ENCODE peak calls at places on chromosomes 11 and 22, in ten cellular contexts. E is cardiac muscle cell; I is mucosa of descending colon; W is neural progenitor cell; H is sigmoid colon; X is upper lobe of right lung; S is tibial artery; C is CD4-positive, CD25-positive, alpha-beta regulatory T cell; N is aorta; G is OCI-LY7. V is an unnamed sample. For H3K36me3, the result is how much of the 10 kb centered on the place peaks cover.

GRCh38 chr22:38203090-38203810 is 1.5 kb downstream of the MAFF start:
- DNase-seq in E (peak), N (peak), S (peak), I (peak), C (no peak), H (peak), W (peak), X (peak), G (peak), V (peak)

GRCh38 chr11:106088896-106089295 is 11.4 kb downstream of the AASDHPPT start:
- DNase-seq in H (no peak), W (no peak), G (no peak), N (no peak), I (no peak), C (no peak), S (no peak), E (no peak), X (no peak), V (no peak)

GRCh38 chr11:13837286-13837685 is 125.2 kb upstream of the SPON1 start:
- DNase-seq in G (no peak), S (no peak), H (no peak), E (no peak), X (no peak), I (no peak), W (no peak), C (no peak), N (no peak), V (peak)

GRCh38 chr11:723120-723883 is 17.3 kb downstream of the EPS8L2 start:
- DNase-seq in W (peak), H (no peak), N (no peak), I (no peak), X (no peak), E (peak), S (no peak), C (peak), G (peak), V (peak)

GRCh38 chr22:48574776-48575566 is 1252.7 kb downstream of the BRD1 start:
- DNase-seq in H (no peak), E (peak), I (peak), G (no peak), W (peak), N (peak), X (peak), S (no peak), C (no peak), V (peak)

GRCh38 chr11:22875869-22876473 is 15.7 kb upstream of the CCDC179 start:
- DNase-seq in X (no peak), G (peak), S (peak), I (no peak), W (peak), N (no peak), H (no peak), C (peak), E (peak), V (peak)

GRCh38 chr22:46201059-46201757 is 48.9 kb downstream of the CDPF1 start:
- DNase-seq in W (peak), I (peak), H (no peak), X (no peak), N (no peak), C (no peak), E (no peak), G (no peak), S (no peak), V (no peak)

GRCh38 chr11:18721576-18722292 is 4.3 kb downstream of the IGSF22 start:
- DNase-seq in W (peak), S (peak), C (peak), N (no peak), E (peak), G (peak), H (no peak), I (no peak), X (no peak), V (peak)

GRCh38 chr22:39688186-39688768 is 117.7 kb downstream of the CACNA1I start:
- DNase-seq in W (no peak), N (no peak), S (no peak), E (no peak), X (no peak), I (no peak), G (no peak), H (no peak), C (no peak), V (no peak)

GRCh38 chr11:106161775-106162174 is 84.3 kb downstream of the AASDHPPT start:
- DNase-seq in E (no peak), H (no peak), C (no peak), I (no peak), W (no peak), G (no peak), N (no peak), S (no peak), X (no peak), V (no peak)

GRCh38 chr11:70942593-70942992 is 309.8 kb downstream of the SHANK2 start:
- DNase-seq in E (no peak), W (no peak), I (no peak), G (peak), C (no peak), S (no peak), N (no peak), X (no peak), H (no peak), V (no peak)

GRCh38 chr11:70769106-70769505 is 370.8 kb downstream of the CTTN start:
- DNase-seq in H (no peak), E (no peak), W (no peak), G (no peak), X (no peak), N (no peak), C (no peak), S (no peak), I (no peak), V (no peak)

GRCh38 chr11:1749020-1749758 is 1.2 kb downstream of the IFITM10 start:
- DNase-seq in H (no peak), X (peak), S (peak), G (no peak), N (peak), I (no peak), W (peak), E (peak), C (no peak), V (peak)

GRCh38 chr22:48588881-48589450 is 1238.7 kb downstream of the BRD1 start:
- DNase-seq in E (no peak), S (no peak), C (no peak), X (no peak), I (peak), H (no peak), G (no peak), N (no peak), W (no peak), V (no peak)

GRCh38 chr11:63505857-63506528 is at the start of gene LGALS12:
- DNase-seq in C (no peak), H (no peak), W (no peak), X (no peak), E (peak), G (no peak), N (no peak), I (no peak), S (no peak), V (peak)

GRCh38 chr22:40404251-40405177 is 34.1 kb downstream of the SGSM3 start:
- DNase-seq in H (no peak), X (no peak), I (no peak), C (no peak), S (no peak), G (no peak), W (no peak), N (no peak), E (no peak), V (no peak)

GRCh38 chr11:3201112-3201581 is 17.5 kb downstream of the MRGPRG start:
- DNase-seq in G (no peak), X (peak), C (no peak), W (no peak), N (peak), E (no peak), H (no peak), S (peak), I (peak), V (no peak)

GRCh38 chr11:12963789-12964536 is 45.2 kb upstream of the RASSF10 start:
- DNase-seq in G (peak), W (peak), I (peak), C (peak), N (peak), X (peak), E (peak), S (peak), H (peak), V (peak)

GRCh38 chr11:35751664-35752061 is 89.1 kb downstream of the TRIM44 start:
- DNase-seq in C (no peak), S (no peak), H (no peak), N (no peak), W (no peak), I (no peak), G (no peak), E (no peak), X (no peak), V (no peak)

GRCh38 chr11:73859671-73860070 is 17.0 kb downstream of the COA4 start:
- DNase-seq in I (no peak), N (no peak), E (no peak), G (no peak), S (no peak), C (no peak), X (no peak), W (no peak), H (no peak), V (peak)

GRCh38 chr11:84255483-84255882 is 969.3 kb upstream of the CCDC90B start:
- DNase-seq in S (no peak), X (no peak), W (no peak), G (no peak), C (no peak), H (no peak), I (no peak), N (no peak), E (no peak), V (no peak)

GRCh38 chr11:120527111-120527748 is 15.7 kb downstream of the GRIK4 start:
- DNase-seq in G (no peak), S (no peak), X (no peak), I (no peak), C (no peak), H (no peak), W (peak), N (peak), E (peak), V (peak)

GRCh38 chr11:95089620-95090542 is at the start of gene ENDOD1:
- DNase-seq in W (peak), E (peak), N (peak), I (peak), G (peak), S (peak), H (peak), X (peak), C (peak), V (peak)

GRCh38 chr11:99154277-99154676 is 133.5 kb downstream of the CNTN5 start:
- DNase-seq in I (peak), S (no peak), X (no peak), N (no peak), H (no peak), W (no peak), G (no peak), E (no peak), C (no peak), V (no peak)

GRCh38 chr11:103668859-103669258 is 367.6 kb upstream of the DDI1 start:
- DNase-seq in N (no peak), H (no peak), E (no peak), G (no peak), W (no peak), I (no peak), S (no peak), X (no peak), C (no peak), V (no peak)

GRCh38 chr11:63829823-63830489 is 9.0 kb upstream of the MARK2 start:
- DNase-seq in E (peak), I (no peak), N (no peak), X (no peak), H (no peak), G (peak), W (peak), C (no peak), S (no peak), V (peak)

GRCh38 chr22:40212126-40212525 is 34.4 kb downstream of the TNRC6B start:
- DNase-seq in I (no peak), W (no peak), C (no peak), S (no peak), H (no peak), E (peak), X (no peak), G (no peak), N (no peak), V (peak)

GRCh38 chr11:86524603-86525352 is 147.6 kb downstream of the ME3 start:
- DNase-seq in H (no peak), N (no peak), I (no peak), E (peak), G (no peak), W (no peak), X (no peak), C (no peak), S (no peak), V (peak)

DNA sequence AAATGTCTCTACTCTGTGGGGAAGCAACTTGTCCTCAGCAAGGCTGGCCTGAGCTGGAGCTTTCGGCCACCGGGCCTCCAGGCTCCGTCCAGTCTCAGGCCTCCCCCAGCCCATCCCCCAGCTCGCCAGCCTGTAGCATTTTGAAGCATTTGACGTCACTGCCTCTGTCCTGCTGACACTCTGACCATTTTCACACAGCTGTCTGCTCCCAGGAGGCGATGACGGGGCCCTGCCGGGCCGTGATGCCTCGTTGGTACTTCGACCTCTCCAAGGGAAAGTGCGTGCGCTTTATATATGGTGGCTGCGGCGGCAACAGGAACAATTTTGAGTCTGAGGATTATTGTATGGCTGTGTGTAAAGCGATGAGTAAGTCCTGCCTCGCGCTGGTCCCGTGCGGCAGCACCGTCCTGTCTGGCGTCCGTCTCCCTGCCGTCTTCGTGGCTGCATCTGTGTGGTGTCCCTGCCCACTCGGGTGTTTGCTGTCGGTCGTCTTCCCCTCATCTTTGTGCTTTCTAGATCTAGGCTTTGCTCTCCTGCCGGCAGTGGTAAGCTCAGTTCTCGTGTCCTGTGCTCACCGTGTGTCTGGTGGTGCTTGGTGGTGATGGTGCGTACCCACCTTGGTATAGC is 36.1 kb upstream of the ST14 start:
- DNase-seq in H (no peak), S (no peak), W (no peak), X (no peak), G (no peak), E (no peak), I (no peak), N (no peak), C (no peak), V (no peak)
- H3K36me3 ChIP-seq in H (half or more), S (under half), W (under half), X (half or more), G (half or more), E (under half), I (under half), N (under half), C (under half), V (under half)

GRCh38 chr22:21759133-21759532 is 23.5 kb upstream of the YPEL1 start:
- DNase-seq in H (no peak), X (no peak), E (no peak), G (no peak), W (no peak), I (no peak), C (no peak), S (no peak), N (no peak), V (no peak)

GRCh38 chr22:21761086-21761485 is 25.5 kb upstream of the YPEL1 start:
- DNase-seq in W (no peak), C (no peak), H (no peak), N (no peak), S (no peak), E (no peak), I (no peak), X (no peak), G (no peak), V (peak)

GRCh38 chr22:21761994-21762680 is 26.5 kb upstream of the YPEL1 start:
- DNase-seq in N (no peak), I (no peak), H (no peak), E (no peak), S (no peak), G (no peak), W (no peak), X (no peak), C (no peak), V (no peak)

GRCh38 chr22:21759631-21760030 is 24.0 kb upstream of the YPEL1 start:
- DNase-seq in G (no peak), H (no peak), I (no peak), E (no peak), W (no peak), C (no peak), X (no peak), S (no peak), N (no peak), V (no peak)

DNA sequence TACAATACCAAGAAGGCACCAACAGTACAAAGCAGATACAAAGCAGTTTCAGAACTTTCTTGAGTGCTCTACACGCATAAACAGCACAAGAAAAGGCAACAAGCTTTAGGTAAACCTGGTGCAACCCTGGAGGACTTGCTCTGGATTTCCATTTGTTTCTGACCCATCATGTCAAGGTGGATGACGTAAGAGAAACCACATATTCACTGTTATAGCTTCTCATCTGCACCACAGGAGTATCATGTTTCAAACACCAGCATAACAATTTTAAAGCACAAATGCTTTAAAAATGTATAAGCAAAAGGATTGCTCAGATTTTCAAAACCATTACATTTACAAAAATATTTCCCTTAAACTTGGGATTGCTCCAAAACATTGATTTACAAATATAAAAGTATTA is 25.0 kb upstream of the YPEL1 start:
- DNase-seq in X (no peak), H (no peak), C (no peak), E (peak), W (no peak), S (no peak), N (no peak), I (no peak), G (no peak), V (peak)
- H3K36me3 ChIP-seq in X (half or more), H (half or more), C (half or more), E (under half), W (under half), S (under half), N (under half), I (under half), G (half or more), V (under half)

GRCh38 chr11:126310992-126311310 is 7.1 kb downstream of the DCPS start:
- DNase-seq in G (no peak), W (no peak), N (no peak), C (no peak), E (no peak), X (no peak), I (no peak), S (no peak), H (no peak), V (peak)

GRCh38 chr11:126310229-126310991 is 6.5 kb downstream of the DCPS start:
- DNase-seq in W (peak), I (peak), H (peak), N (peak), E (peak), G (peak), S (peak), X (peak), C (peak), V (peak)

GRCh38 chr11:126311464-126312291 is 7.8 kb downstream of the DCPS start:
- DNase-seq in H (peak), E (peak), N (no peak), G (no peak), I (peak), W (no peak), C (no peak), S (no peak), X (no peak), V (no peak)

GRCh38 chr11:126313826-126314225 is 10.0 kb downstream of the DCPS start:
- DNase-seq in S (no peak), W (no peak), G (no peak), N (no peak), E (no peak), H (no peak), X (no peak), I (peak), C (no peak), V (no peak)

DNA sequence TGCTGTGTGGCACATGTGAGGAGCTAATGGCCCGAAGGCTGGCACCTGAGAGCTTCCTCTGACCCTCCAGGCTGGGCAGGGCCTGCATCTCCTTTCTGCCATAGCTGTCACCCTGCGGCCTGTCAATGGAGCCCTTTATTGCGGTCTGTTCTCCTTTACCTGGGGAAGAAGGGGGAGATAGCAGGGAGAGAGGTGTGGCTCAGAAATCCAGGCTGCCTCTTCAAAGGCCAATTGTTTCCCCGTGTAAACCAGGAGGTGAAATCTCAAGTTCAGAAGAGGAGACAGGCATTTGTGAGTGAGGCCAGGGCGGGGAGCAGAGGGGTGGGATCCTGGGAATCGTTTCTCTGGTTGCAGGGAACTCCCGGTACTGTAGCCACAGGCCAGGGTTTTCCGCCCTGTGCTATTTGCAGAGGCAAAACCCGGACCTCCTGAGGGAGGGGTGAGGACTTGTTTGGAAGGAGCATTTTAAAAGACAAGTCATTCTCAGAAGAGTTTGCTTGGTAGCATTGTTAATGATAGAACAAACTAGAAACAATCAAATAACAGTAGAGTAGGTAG is 9.1 kb downstream of the DCPS start:
- DNase-seq in X (no peak), I (peak), E (no peak), S (no peak), G (no peak), N (no peak), H (peak), C (no peak), W (no peak), V (no peak)
- H3K36me3 ChIP-seq in X (under half), I (under half), E (under half), S (under half), G (half or more), N (under half), H (under half), C (under half), W (under half), V (under half)

GRCh38 chr11:40384991-40385390 is 1074.5 kb downstream of the LRRC4C start:
- DNase-seq in H (no peak), I (no peak), E (no peak), N (no peak), G (no peak), C (no peak), S (no peak), X (no peak), W (no peak), V (peak)

GRCh38 chr11:40391679-40392078 is 1067.8 kb downstream of the LRRC4C start:
- DNase-seq in X (no peak), C (no peak), W (no peak), G (no peak), E (no peak), S (no peak), N (no peak), I (no peak), H (no peak), V (no peak)

GRCh38 chr11:40381481-40381880 is 1078.0 kb downstream of the LRRC4C start:
- DNase-seq in E (no peak), N (no peak), S (no peak), H (no peak), W (no peak), X (no peak), G (no peak), C (no peak), I (no peak), V (no peak)

GRCh38 chr11:40388097-40388818 is 1071.2 kb downstream of the LRRC4C start:
- DNase-seq in W (no peak), H (no peak), C (no peak), I (no peak), X (no peak), E (no peak), N (no peak), S (no peak), G (no peak), V (peak)

DNA sequence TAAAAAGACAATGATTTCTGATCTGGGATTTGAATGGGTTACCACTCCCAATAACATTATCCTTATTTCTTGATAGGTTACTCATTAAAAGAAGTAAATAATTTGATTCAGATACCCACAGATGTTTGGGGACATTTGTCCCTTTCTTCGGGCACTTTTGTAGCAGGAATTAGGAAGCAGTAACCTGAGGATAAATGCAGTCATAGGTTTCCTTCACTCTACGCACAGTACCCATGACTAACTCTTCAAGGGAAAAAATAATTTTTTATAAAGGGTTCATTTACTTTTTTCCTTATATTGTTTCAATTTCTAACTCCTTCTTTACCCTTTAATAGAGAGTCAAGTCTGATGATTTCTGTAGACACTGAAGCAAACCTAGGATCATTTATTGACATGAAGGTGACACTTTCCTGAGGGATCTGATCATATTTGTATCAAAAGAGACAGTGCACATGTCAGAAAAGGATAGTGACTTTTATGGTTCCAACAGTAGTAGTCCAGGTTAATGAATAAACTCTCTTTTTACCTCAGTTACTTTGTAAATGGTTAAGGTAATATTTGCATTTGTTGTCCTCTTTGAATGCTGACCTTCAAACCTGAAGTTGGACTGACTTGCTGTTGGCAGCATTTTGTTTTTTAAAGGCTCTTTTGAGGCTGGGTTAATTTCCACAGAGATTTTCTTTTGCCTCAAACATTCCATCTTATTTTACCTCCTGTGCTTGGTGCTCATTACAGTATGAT is 1072.0 kb downstream of the LRRC4C start:
- DNase-seq in X (no peak), E (no peak), G (no peak), C (no peak), W (no peak), H (no peak), I (no peak), N (no peak), S (no peak), V (no peak)
- H3K36me3 ChIP-seq in X (under half), E (under half), G (under half), C (under half), W (under half), H (under half), I (under half), N (under half), S (under half), V (under half)

V was measured in fibroblast of lung.